ENCODE peak calls at places on chromosomes 5 and 9, in nine cellular contexts. F is Daoy, M is GM20000, W is neural crest cell, Q is fibroblast of lung, E is esophagus squamous epithelium, U is right atrium auricular region, D is NCI-H69, V is heart left ventricle. X is an unnamed sample.

GRCh38 chr5:139138790-139139189 is 59.4 kb downstream of the SIL1 start:
- DNase-seq in F (peak), M (no peak), W (no peak), Q (peak), E (no peak), U (no peak), D (peak), V (peak), X (peak)

GRCh38 chr9:99150456-99151171 is 45.7 kb downstream of the TGFBR1 start:
- DNase-seq in F (no peak), M (no peak), W (no peak), Q (no peak), E (no peak), U (no peak), D (no peak), V (no peak), X (no peak)

GRCh38 chr9:108412755-108413154 is 443.0 kb downstream of the ACTL7B start:
- DNase-seq in F (peak), M (no peak), W (no peak), Q (peak), E (no peak), U (no peak), D (peak), V (no peak), X (peak)

GRCh38 chr9:99680191-99680590 is 141.5 kb upstream of the NR4A3 start:
- DNase-seq in F (peak), M (no peak), W (no peak), Q (peak), E (no peak), U (no peak), D (no peak), V (no peak), X (peak)

GRCh38 chr5:151414536-151414935 is 32.9 kb upstream of the SLC36A1 start:
- DNase-seq in F (no peak), M (no peak), W (no peak), Q (no peak), E (no peak), U (no peak), D (no peak), V (no peak), X (no peak)

GRCh38 chr9:127976943-127977871 is 3.6 kb downstream of the EEIG1 start:
- DNase-seq in F (no peak), M (no peak), W (no peak), Q (no peak), E (no peak), U (no peak), D (no peak), V (peak), X (no peak)

GRCh38 chr5:159902444-159903121 is 13.7 kb upstream of the ADRA1B start:
- DNase-seq in F (peak), M (no peak), W (no peak), Q (peak), E (no peak), U (no peak), D (no peak), V (no peak), X (no peak)

GRCh38 chr5:135038829-135039525 is 4.9 kb upstream of the PITX1 start:
- DNase-seq in F (peak), M (no peak), W (no peak), Q (no peak), E (no peak), U (no peak), D (no peak), V (no peak), X (peak)

GRCh38 chr9:121160025-121160424 is 41.6 kb downstream of the RAB14 start:
- DNase-seq in F (no peak), M (no peak), W (no peak), Q (no peak), E (no peak), U (no peak), D (no peak), V (no peak), X (no peak)

GRCh38 chr9:4588721-4589120 is 73.4 kb upstream of the PLPP6 start:
- DNase-seq in F (no peak), M (no peak), W (no peak), Q (no peak), E (no peak), U (no peak), D (no peak), V (no peak), X (no peak)